ENCODE peak calls at places on chromosome 16, in five cellular contexts. B is keratinocyte, U is breast epithelium, Y is progenitor cell of endocrine pancreas, H is heart right ventricle. O is an unnamed sample.

GRCh38 chr16:68475071-68475470 is 26.8 kb upstream of the SMPD3 start:
- DNase-seq in B (peak), U (no peak), Y (no peak), H (no peak), O (no peak)

GRCh38 chr16:15037003-15037402 is 18.9 kb downstream of the NTAN1 start:
- DNase-seq in B (no peak), U (no peak), Y (no peak), H (no peak), O (no peak)

GRCh38 chr16:69166221-69166833 is 20.6 kb upstream of the SNTB2 start:
- DNase-seq in B (no peak), U (no peak), Y (no peak), H (no peak), O (no peak)

GRCh38 chr16:8623634-8624033 is 2.1 kb downstream of the METTL22 start:
- DNase-seq in B (no peak), U (no peak), Y (no peak), H (no peak), O (no peak)

GRCh38 chr16:69097425-69097824 is 8.0 kb upstream of the HAS3 start:
- DNase-seq in B (no peak), U (no peak), Y (no peak), H (no peak), O (no peak)

GRCh38 chr16:81537721-81538561 is 93.3 kb downstream of the CMIP start:
- DNase-seq in B (no peak), U (no peak), Y (no peak), H (no peak), O (no peak)

GRCh38 chr16:70324998-70325765 is 21.5 kb upstream of the DDX19A start:
- DNase-seq in B (no peak), U (no peak), Y (no peak), H (no peak), O (no peak)

GRCh38 chr16:69049146-69049545 is 56.3 kb upstream of the HAS3 start:
- DNase-seq in B (no peak), U (no peak), Y (no peak), H (no peak), O (no peak)

GRCh38 chr16:11361751-11362742 is 16.8 kb downstream of the RMI2 start:
- DNase-seq in B (no peak), U (no peak), Y (no peak), H (no peak), O (no peak)

GRCh38 chr16:58638148-58639036 is 8.8 kb upstream of the CNOT1 start:
- DNase-seq in B (peak), U (no peak), Y (no peak), H (peak), O (no peak)

GRCh38 chr16:12092347-12092882 is 115.9 kb downstream of the SNX29 start:
- DNase-seq in B (no peak), U (peak), Y (no peak), H (no peak), O (no peak)

GRCh38 chr16:27314986-27315332 is 1.2 kb downstream of the IL4R start:
- DNase-seq in B (no peak), U (no peak), Y (no peak), H (no peak), O (no peak)

GRCh38 chr16:80670170-80670865 is 129.5 kb downstream of the DYNLRB2 start:
- DNase-seq in B (no peak), U (no peak), Y (no peak), H (no peak), O (no peak)

GRCh38 chr16:56713794-56714193 is 16.1 kb upstream of the NUP93 start:
- DNase-seq in B (no peak), U (no peak), Y (no peak), H (no peak), O (no peak)

GRCh38 chr16:16197966-16198365 is 25.3 kb downstream of the ABCC6 start:
- DNase-seq in B (no peak), U (no peak), Y (no peak), H (no peak), O (no peak)

GRCh38 chr16:24810951-24811843 is 34.6 kb upstream of the SLC5A11 start:
- DNase-seq in B (no peak), U (no peak), Y (no peak), H (no peak), O (no peak)

GRCh38 chr16:85448557-85449194 is 164.4 kb upstream of the GSE1 start:
- DNase-seq in B (no peak), U (peak), Y (peak), H (no peak), O (no peak)

GRCh38 chr16:56246051-56246817 is 54.9 kb downstream of the GNAO1 start:
- DNase-seq in B (peak), U (peak), Y (no peak), H (no peak), O (no peak)

GRCh38 chr16:75420987-75421819 is 12.1 kb downstream of the CFDP1 start:
- DNase-seq in B (no peak), U (no peak), Y (peak), H (peak), O (no peak)

GRCh38 chr16:27841911-27842310 is 221.6 kb downstream of the GSG1L start:
- DNase-seq in B (no peak), U (peak), Y (no peak), H (no peak), O (no peak)

GRCh38 chr16:27217256-27217655 is 13.9 kb downstream of the KDM8 start:
- DNase-seq in B (no peak), U (no peak), Y (no peak), H (no peak), O (no peak)

GRCh38 chr16:81321039-81321438 is 6.3 kb downstream of the GAN start:
- DNase-seq in B (no peak), U (no peak), Y (no peak), H (no peak), O (no peak)

GRCh38 chr16:22694887-22695382 is 119.0 kb upstream of the HS3ST2 start:
- DNase-seq in B (no peak), U (no peak), Y (no peak), H (no peak), O (no peak)

GRCh38 chr16:10282367-10282766 is 100.1 kb upstream of the GRIN2A start:
- DNase-seq in B (no peak), U (no peak), Y (no peak), H (no peak), O (no peak)

GRCh38 chr16:22138482-22138881 is 23.8 kb upstream of the SDR42E2 start:
- DNase-seq in B (no peak), U (no peak), Y (no peak), H (no peak), O (no peak)

GRCh38 chr16:21619765-21620462 is 20.5 kb downstream of the METTL9 start:
- DNase-seq in B (no peak), U (no peak), Y (no peak), H (no peak), O (no peak)

GRCh38 chr16:53043462-53043861 is 9.2 kb downstream of the CHD9NB start:
- DNase-seq in B (no peak), U (no peak), Y (no peak), H (no peak), O (no peak)

GRCh38 chr16:30526823-30527634 is 663 bp upstream of the ZNF768 start:
- DNase-seq in B (peak), U (peak), Y (peak), H (peak), O (peak)
- TF ChIP-seq CTCF in B (peak), U (peak), Y (peak), H (no peak), O (no peak)

GRCh38 chr16:83211711-83212110 is 584.9 kb downstream of the CDH13 start:
- DNase-seq in B (no peak), U (no peak), Y (no peak), H (no peak), O (no peak)
- TF ChIP-seq CTCF in B (no peak), U (no peak), Y (no peak), H (no peak), O (no peak)

GRCh38 chr16:64047207-64047606 is 1074.7 kb downstream of the CDH11 start:
- DNase-seq in B (no peak), U (no peak), Y (no peak), H (no peak), O (no peak)

GRCh38 chr16:64047878-64048277 is 1074.0 kb downstream of the CDH11 start:
- DNase-seq in B (no peak), U (no peak), Y (no peak), H (no peak), O (no peak)

GRCh38 chr16:64051826-64052225 is 1070.0 kb downstream of the CDH11 start:
- DNase-seq in B (no peak), U (no peak), Y (no peak), H (no peak), O (no peak)
- TF ChIP-seq CTCF in B (peak), U (no peak), Y (peak), H (peak), O (no peak)

GRCh38 chr16:67173808-67174705 is 3.7 kb downstream of the NOL3 start:
- DNase-seq in B (no peak), U (peak), Y (peak), H (peak), O (peak)
- TF ChIP-seq CTCF in B (no peak), U (no peak), Y (peak), H (peak), O (no peak)

GRCh38 chr16:49755716-49756115 is 100.2 kb downstream of the ZNF423 start:
- DNase-seq in B (no peak), U (no peak), Y (no peak), H (no peak), O (no peak)

GRCh38 chr16:49757744-49758069 is 98.2 kb downstream of the ZNF423 start:
- DNase-seq in B (no peak), U (no peak), Y (no peak), H (no peak), O (no peak)

GRCh38 chr16:49754495-49755290 is 101.2 kb downstream of the ZNF423 start:
- DNase-seq in B (no peak), U (no peak), Y (no peak), H (peak), O (no peak)

GRCh38 chr16:49756971-49757743 is 98.8 kb downstream of the ZNF423 start:
- DNase-seq in B (no peak), U (no peak), Y (no peak), H (no peak), O (no peak)

GRCh38 chr16:49755291-49755611 is 100.7 kb downstream of the ZNF423 start:
- DNase-seq in B (no peak), U (no peak), Y (no peak), H (no peak), O (no peak)
- TF ChIP-seq CTCF in B (peak), U (no peak), Y (peak), H (peak), O (no peak)